ENCODE peak calls at places on chromosomes 12 and 14, in five cellular contexts. Y is A549, Q is osteocyte, U is endothelial cell, B is brain microvascular endothelial cell. N is an unnamed sample.

GRCh38 chr12:120263725-120264040 is 1.8 kb downstream of the PXN start:
- DNase-seq in Y (no peak), Q (no peak), U (no peak), B (no peak), N (no peak)

GRCh38 chr12:108801736-108802665 is 55.4 kb downstream of the SSH1 start:
- DNase-seq in Y (no peak), Q (no peak), U (peak), B (peak), N (no peak)

GRCh38 chr14:50736932-50737419 is 68.9 kb upstream of the SAV1 start:
- DNase-seq in Y (no peak), Q (no peak), U (no peak), B (no peak), N (peak)

GRCh38 chr14:86141966-86142365 is 612.0 kb downstream of the FLRT2 start:
- DNase-seq in Y (no peak), Q (no peak), U (no peak), B (no peak), N (no peak)

GRCh38 chr14:72692678-72693077 is 201.2 kb downstream of the DPF3 start:
- DNase-seq in Y (no peak), Q (no peak), U (no peak), B (no peak), N (no peak)

GRCh38 chr14:70821916-70822705 is 12.8 kb upstream of the MAP3K9 start:
- DNase-seq in Y (peak), Q (peak), U (peak), B (peak), N (peak)

GRCh38 chr12:69024413-69024812 is 91.4 kb upstream of the CPM start:
- DNase-seq in Y (peak), Q (no peak), U (no peak), B (no peak), N (no peak)

GRCh38 chr12:92802906-92803305 is 100.1 kb downstream of the PLEKHG7 start:
- DNase-seq in Y (no peak), Q (no peak), U (no peak), B (no peak), N (no peak)

GRCh38 chr12:24760162-24760561 is 188.7 kb downstream of the BCAT1 start:
- DNase-seq in Y (no peak), Q (no peak), U (no peak), B (no peak), N (no peak)

GRCh38 chr12:49092086-49092815 is 2.4 kb downstream of the DHH start:
- DNase-seq in Y (peak), Q (no peak), U (peak), B (no peak), N (peak)

GRCh38 chr14:44912041-44912869 is 49.5 kb downstream of the KLHL28 start:
- DNase-seq in Y (no peak), Q (no peak), U (peak), B (no peak), N (no peak)

GRCh38 chr14:37668646-37669045 is 73.2 kb downstream of the TTC6 start:
- DNase-seq in Y (no peak), Q (no peak), U (no peak), B (peak), N (no peak)

GRCh38 chr14:39265032-39265431 is 31.3 kb downstream of the MIA2 start:
- DNase-seq in Y (peak), Q (no peak), U (no peak), B (peak), N (no peak)

GRCh38 chr12:104519190-104519857 is 62.6 kb downstream of the CHST11 start:
- DNase-seq in Y (no peak), Q (no peak), U (no peak), B (no peak), N (no peak)

GRCh38 chr14:97697772-97698171 is 900.6 kb downstream of the VRK1 start:
- DNase-seq in Y (no peak), Q (no peak), U (no peak), B (no peak), N (no peak)

GRCh38 chr12:110312581-110313360 is 31.7 kb downstream of the ATP2A2 start:
- DNase-seq in Y (peak), Q (no peak), U (no peak), B (peak), N (no peak)

GRCh38 chr12:78490841-78491240 is 373.7 kb upstream of the SYT1 start:
- DNase-seq in Y (no peak), Q (no peak), U (no peak), B (no peak), N (no peak)

GRCh38 chr12:55651314-55651703 is 14.6 kb downstream of the OR10P1 start:
- DNase-seq in Y (no peak), Q (no peak), U (no peak), B (no peak), N (no peak)

GRCh38 chr14:105424861-105425260 is 5.2 kb downstream of the MTA1 start:
- DNase-seq in Y (no peak), Q (no peak), U (no peak), B (no peak), N (no peak)

GRCh38 chr12:20475542-20475941 is 107.2 kb downstream of the PDE3A start:
- DNase-seq in Y (no peak), Q (no peak), U (no peak), B (peak), N (no peak)

GRCh38 chr12:71243375-71243774 is 85.6 kb upstream of the TSPAN8 start:
- DNase-seq in Y (no peak), Q (no peak), U (no peak), B (no peak), N (no peak)

GRCh38 chr14:64715628-64716412 is 11.6 kb downstream of the PLEKHG3 start:
- DNase-seq in Y (no peak), Q (no peak), U (peak), B (no peak), N (no peak)

GRCh38 chr12:16027012-16027411 is 115.9 kb downstream of the DERA start:
- DNase-seq in Y (no peak), Q (no peak), U (no peak), B (no peak), N (no peak)

GRCh38 chr14:21275261-21275858 is 4.5 kb upstream of the RPGRIP1 start:
- DNase-seq in Y (no peak), Q (no peak), U (no peak), B (no peak), N (no peak)

GRCh38 chr12:24970177-24970576 is 21.3 kb upstream of the BCAT1 start:
- DNase-seq in Y (no peak), Q (no peak), U (no peak), B (no peak), N (no peak)

GRCh38 chr12:96395236-96395635 is 5.0 kb downstream of the CDK17 start:
- DNase-seq in Y (no peak), Q (no peak), U (no peak), B (no peak), N (no peak)

GRCh38 chr12:1533205-1533601 is 61.2 kb downstream of the FBXL14 start:
- DNase-seq in Y (no peak), Q (peak), U (no peak), B (no peak), N (peak)
- TF ChIP-seq CTCF in Y (no peak), Q (no peak), U (no peak), B (peak), N (no peak)

GRCh38 chr14:58826845-58827686 is 189.3 kb downstream of the DACT1 start:
- DNase-seq in Y (no peak), Q (no peak), U (no peak), B (no peak), N (no peak)
- TF ChIP-seq CTCF in Y (peak), Q (peak), U (peak), B (peak), N (peak)

GRCh38 chr12:54126696-54127537 is 61.9 kb downstream of the SMUG1 start:
- DNase-seq in Y (no peak), Q (no peak), U (peak), B (no peak), N (no peak)
- TF ChIP-seq CTCF in Y (no peak), Q (no peak), U (no peak), B (no peak), N (no peak)

GRCh38 chr12:26614217-26614616 is 218.8 kb downstream of the ITPR2 start:
- DNase-seq in Y (peak), Q (no peak), U (peak), B (no peak), N (peak)
- TF ChIP-seq CTCF in Y (peak), Q (peak), U (peak), B (peak), N (peak)

GRCh38 chr14:63174760-63175191 is 29.5 kb upstream of the RHOJ start:
- DNase-seq in Y (peak), Q (no peak), U (peak), B (peak), N (peak)
- TF ChIP-seq CTCF in Y (peak), Q (peak), U (peak), B (peak), N (peak)

GRCh38 chr14:94380225-94381148 is 7.9 kb downstream of the SERPINA1 start:
- DNase-seq in Y (no peak), Q (no peak), U (no peak), B (no peak), N (peak)
- TF ChIP-seq CTCF in Y (no peak), Q (no peak), U (no peak), B (no peak), N (no peak)

N was measured in GM13976.